ENCODE peak calls at places on chromosomes 3 and 15, in nine cellular contexts. V is astrocyte of the spinal cord, I is pancreas, D is IMR-90, C is ovary, X is ascending aorta, Y is A549, P is brain microvascular endothelial cell, Z is fibroblast of mammary gland. N is an unnamed sample.

GRCh38 chr3:150376001-150376848 is 31.9 kb upstream of the TSC22D2 start:
- DNase-seq in X (no peak), V (no peak), I (no peak), P (no peak), Y (no peak), Z (peak), C (peak), D (peak), N (no peak)

GRCh38 chr15:60903221-60903620 is 325.9 kb downstream of the RORA start:
- DNase-seq in P (no peak), Y (no peak), I (no peak), Z (no peak), D (no peak), V (no peak), C (no peak), X (no peak), N (no peak)

GRCh38 chr3:147886889-147887288 is 477.7 kb downstream of the ZIC1 start:
- DNase-seq in C (no peak), V (no peak), Y (no peak), I (no peak), X (no peak), P (no peak), D (no peak), Z (no peak), N (no peak)

GRCh38 chr3:71579934-71580318 is 3.6 kb downstream of the FOXP1 start:
- DNase-seq in Z (no peak), I (peak), X (no peak), P (peak), Y (no peak), D (peak), V (peak), C (no peak), N (no peak)

GRCh38 chr3:94070341-94070911 is 7.6 kb downstream of the NSUN3 start:
- DNase-seq in C (no peak), D (no peak), Z (no peak), Y (no peak), V (no peak), P (no peak), X (no peak), I (no peak), N (peak)

GRCh38 chr15:96359371-96359771 is 28.9 kb downstream of the NR2F2 start:
- DNase-seq in P (no peak), X (no peak), D (no peak), I (no peak), Z (no peak), C (no peak), Y (no peak), V (no peak), N (no peak)

GRCh38 chr15:55694652-55695150 is 48.3 kb downstream of the PRTG start:
- DNase-seq in D (peak), Y (no peak), X (no peak), V (peak), I (no peak), P (no peak), Z (no peak), C (no peak), N (peak)

GRCh38 chr3:56251343-56251945 is 216.8 kb downstream of the ERC2 start:
- DNase-seq in C (peak), Z (peak), D (peak), I (peak), P (peak), V (peak), X (peak), Y (peak), N (peak)

GRCh38 chr15:70275461-70276138 is 177.9 kb upstream of the TLE3 start:
- DNase-seq in D (no peak), Y (no peak), P (no peak), Z (no peak), I (no peak), X (no peak), C (no peak), V (no peak), N (no peak)

GRCh38 chr15:99076555-99077308 is 28.1 kb upstream of the SYNM start:
- DNase-seq in Z (peak), X (peak), I (peak), D (peak), V (peak), C (peak), P (peak), Y (peak), N (peak)

GRCh38 chr3:8765528-8765927 is 3.9 kb downstream of the OXTR start:
- DNase-seq in Z (no peak), V (no peak), X (peak), C (no peak), I (no peak), Y (no peak), P (no peak), D (no peak), N (no peak)

GRCh38 chr15:51938286-51938685 is 33.3 kb downstream of the LEO1 start:
- DNase-seq in I (no peak), D (no peak), V (no peak), X (no peak), P (no peak), C (no peak), Z (no peak), Y (no peak), N (no peak)

GRCh38 chr3:141498592-141499223 is 11.9 kb downstream of the RASA2 start:
- DNase-seq in I (no peak), V (no peak), D (no peak), C (no peak), Y (no peak), Z (no peak), P (no peak), X (peak), N (peak)

GRCh38 chr15:21269121-21269520 is 171.2 kb downstream of the POTEB3 start:
- DNase-seq in Y (no peak), P (no peak), Z (no peak), X (no peak), D (no peak), I (no peak), V (no peak), C (no peak), N (no peak)

GRCh38 chr3:32873491-32874130 is 55.8 kb downstream of the TRIM71 start:
- DNase-seq in V (no peak), Z (no peak), D (no peak), I (no peak), C (no peak), P (no peak), Y (no peak), X (no peak), N (no peak)

GRCh38 chr3:39148116-39149058 is 5.0 kb downstream of the CSRNP1 start:
- DNase-seq in I (no peak), Y (no peak), V (peak), P (peak), Z (peak), C (no peak), D (peak), X (no peak), N (no peak)

GRCh38 chr15:64096486-64097431 is 977 bp downstream of the SNX1 start:
- DNase-seq in P (peak), C (no peak), V (peak), I (no peak), X (no peak), Y (peak), D (peak), Z (peak), N (no peak)
- TF ChIP-seq CTCF in P (peak), C (no peak), V (no peak), I (no peak), X (peak), Y (no peak), D (peak), Z (peak), N (no peak)

GRCh38 chr3:38029400-38030125 is at the start of gene PLCD1:
- DNase-seq in D (no peak), X (peak), I (peak), Y (peak), Z (peak), V (peak), C (peak), P (no peak), N (no peak)

GRCh38 chr3:38026856-38027255 is 2.6 kb downstream of the PLCD1 start:
- DNase-seq in X (peak), Z (no peak), C (no peak), Y (no peak), I (no peak), D (no peak), P (no peak), V (no peak), N (no peak)

GRCh38 chr3:38028621-38029361 is 651 bp downstream of the PLCD1 start:
- DNase-seq in C (peak), Z (no peak), Y (no peak), I (no peak), D (no peak), X (peak), V (no peak), P (no peak), N (no peak)

GRCh38 chr3:38030126-38031021 is 932 bp upstream of the PLCD1 start:
- DNase-seq in V (no peak), Z (no peak), X (peak), P (no peak), Y (no peak), C (no peak), D (no peak), I (no peak), N (no peak)

GRCh38 chr3:38027466-38028465 is 1.7 kb downstream of the PLCD1 start:
- DNase-seq in Y (no peak), D (no peak), C (peak), X (no peak), I (no peak), P (no peak), V (no peak), Z (no peak), N (no peak)
- TF ChIP-seq CTCF in Y (no peak), D (no peak), C (no peak), X (no peak), I (no peak), P (no peak), V (no peak), Z (no peak), N (no peak)

DNA sequence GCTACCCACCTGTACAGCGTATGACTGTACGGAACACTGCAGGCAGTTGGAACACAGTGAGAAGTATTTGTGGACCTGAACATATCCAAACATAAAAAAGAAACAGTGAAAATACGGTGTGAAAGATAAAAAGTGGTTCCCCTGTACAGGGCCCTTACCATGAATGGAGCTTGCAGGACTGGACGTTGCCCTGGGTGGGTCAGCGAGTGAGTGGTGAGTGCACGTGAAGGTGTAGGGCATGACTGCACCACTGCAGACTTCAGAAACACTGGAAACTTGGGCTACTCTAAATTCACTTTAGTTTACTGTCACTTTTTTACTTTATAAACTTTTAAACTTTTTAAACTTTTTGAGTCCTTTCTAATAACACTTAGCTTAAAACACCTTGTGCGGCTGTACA is 71.1 kb upstream of the SLC6A6 start:
- DNase-seq in P (no peak), Y (no peak), D (no peak), X (no peak), I (no peak), C (no peak), Z (no peak), V (no peak), N (no peak)
- TF ChIP-seq CTCF in P (no peak), Y (no peak), D (no peak), X (no peak), I (no peak), C (no peak), Z (no peak), V (no peak), N (no peak)

DNA sequence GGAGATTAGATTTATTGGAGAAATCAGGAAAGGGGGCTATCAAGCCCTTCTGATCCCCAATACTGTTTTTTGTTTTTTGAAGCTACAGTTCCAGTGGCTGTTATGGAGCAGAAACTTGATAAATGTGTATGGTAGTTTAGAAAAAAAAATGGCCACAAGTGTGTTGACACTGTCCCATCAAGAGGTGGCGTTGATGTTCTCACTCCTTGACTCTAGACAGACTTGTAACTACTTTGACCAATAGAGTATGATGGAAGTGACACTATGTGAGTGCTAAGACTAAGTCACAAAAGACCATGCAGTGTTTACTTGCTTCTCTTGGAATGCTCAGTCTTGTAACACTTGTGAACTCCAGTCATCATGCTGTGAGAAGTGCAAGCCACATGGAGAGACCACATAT is 356.7 kb downstream of the PDCD6IP start:
- DNase-seq in I (no peak), X (no peak), V (no peak), P (no peak), Z (no peak), D (no peak), C (no peak), Y (no peak), N (no peak)
- TF ChIP-seq CTCF in I (no peak), X (no peak), V (no peak), P (no peak), Z (no peak), D (no peak), C (no peak), Y (no peak), N (no peak)

DNA sequence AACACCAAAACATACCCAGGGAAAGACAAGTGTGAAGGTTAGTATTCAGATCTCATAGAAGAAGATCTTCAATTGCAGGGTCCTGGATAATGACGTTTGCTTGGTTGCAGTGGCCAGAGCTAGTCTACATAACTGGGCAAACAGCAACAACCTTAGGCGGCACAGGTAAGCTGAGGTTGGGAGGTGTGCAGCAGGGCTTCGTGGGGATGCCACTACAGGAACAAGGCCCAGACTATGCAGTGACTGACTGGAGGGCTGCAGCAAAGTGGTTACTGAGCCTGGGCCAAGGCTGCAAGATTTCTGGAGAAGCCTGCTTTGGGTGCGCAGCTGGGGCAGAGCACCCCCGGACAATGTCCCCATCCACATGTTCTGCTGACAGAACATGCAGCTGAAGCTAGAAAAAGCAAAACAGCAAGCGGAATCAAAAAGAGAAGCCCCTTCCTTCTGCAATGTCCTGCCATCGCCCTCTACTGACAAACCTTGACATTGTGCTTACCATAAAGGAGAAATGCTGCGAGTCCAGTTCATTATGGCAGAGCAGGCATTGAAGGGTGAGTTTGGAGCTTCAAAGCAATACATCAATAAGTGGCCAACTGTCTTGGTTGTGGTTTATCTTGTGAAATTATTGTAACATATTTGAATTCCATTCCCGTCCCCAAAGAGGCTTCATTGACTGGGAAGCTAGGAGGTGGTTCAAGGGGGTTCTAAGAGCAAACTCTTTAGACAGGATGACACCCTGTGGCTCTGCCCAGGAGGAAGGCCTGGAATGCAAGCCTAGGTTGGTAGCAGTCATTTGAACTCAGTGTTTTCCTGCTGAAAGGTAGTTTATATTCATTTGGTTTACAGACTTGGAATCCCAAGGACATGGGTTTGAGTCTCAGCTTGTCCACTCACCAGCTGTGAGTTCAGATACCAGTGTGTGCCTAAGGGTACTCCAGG is 217.0 kb downstream of the PDCD6IP start:
- DNase-seq in V (peak), Y (no peak), X (no peak), Z (peak), I (no peak), D (peak), P (no peak), C (no peak), N (no peak)
- TF ChIP-seq CTCF in V (peak), Y (peak), X (no peak), Z (peak), I (no peak), D (peak), P (peak), C (no peak), N (no peak)

GRCh38 chr15:66615846-66616245 is 50.0 kb upstream of the LCTL start:
- DNase-seq in C (no peak), P (no peak), D (no peak), V (no peak), Z (no peak), I (no peak), X (no peak), Y (no peak), N (no peak)
- TF ChIP-seq CTCF in C (no peak), P (no peak), D (no peak), V (no peak), Z (no peak), I (no peak), X (no peak), Y (no peak), N (no peak)

GRCh38 chr15:28082891-28083688 is 16.0 kb downstream of the OCA2 start:
- DNase-seq in Z (no peak), V (no peak), X (no peak), Y (no peak), C (no peak), D (no peak), I (no peak), P (no peak), N (no peak)

GRCh38 chr15:28084547-28084946 is 14.6 kb downstream of the OCA2 start:
- DNase-seq in Y (no peak), V (no peak), C (no peak), P (no peak), Z (peak), D (no peak), X (no peak), I (no peak), N (no peak)

GRCh38 chr15:28081594-28081993 is 17.5 kb downstream of the OCA2 start:
- DNase-seq in D (no peak), P (no peak), Y (no peak), C (no peak), X (no peak), I (no peak), Z (no peak), V (no peak), N (no peak)

GRCh38 chr15:28085489-28086174 is 13.5 kb downstream of the OCA2 start:
- DNase-seq in Y (no peak), X (no peak), V (no peak), P (no peak), Z (no peak), I (no peak), C (no peak), D (no peak), N (no peak)

GRCh38 chr15:28086175-28086703 is 12.9 kb downstream of the OCA2 start:
- DNase-seq in V (peak), I (peak), Z (peak), D (peak), Y (peak), C (no peak), X (peak), P (peak), N (peak)
- TF ChIP-seq CTCF in V (peak), I (peak), Z (peak), D (peak), Y (peak), C (no peak), X (peak), P (peak), N (peak)

GRCh38 chr3:40523781-40524180 is 979 bp upstream of the ZNF621 start:
- DNase-seq in P (no peak), Z (no peak), Y (no peak), D (no peak), C (no peak), V (no peak), X (no peak), I (no peak), N (no peak)

GRCh38 chr3:40521254-40521653 is 3.5 kb upstream of the ZNF621 start:
- DNase-seq in C (no peak), D (no peak), Z (no peak), Y (no peak), X (no peak), I (no peak), V (no peak), P (no peak), N (no peak)

GRCh38 chr3:40528426-40528825 is 3.7 kb downstream of the ZNF621 start:
- DNase-seq in Y (no peak), V (no peak), X (no peak), D (no peak), Z (no peak), I (no peak), P (no peak), C (no peak), N (no peak)

GRCh38 chr3:40524222-40524570 is 564 bp upstream of the ZNF621 start:
- DNase-seq in Y (no peak), C (no peak), Z (peak), I (no peak), X (no peak), P (peak), D (peak), V (no peak), N (no peak)

DNA sequence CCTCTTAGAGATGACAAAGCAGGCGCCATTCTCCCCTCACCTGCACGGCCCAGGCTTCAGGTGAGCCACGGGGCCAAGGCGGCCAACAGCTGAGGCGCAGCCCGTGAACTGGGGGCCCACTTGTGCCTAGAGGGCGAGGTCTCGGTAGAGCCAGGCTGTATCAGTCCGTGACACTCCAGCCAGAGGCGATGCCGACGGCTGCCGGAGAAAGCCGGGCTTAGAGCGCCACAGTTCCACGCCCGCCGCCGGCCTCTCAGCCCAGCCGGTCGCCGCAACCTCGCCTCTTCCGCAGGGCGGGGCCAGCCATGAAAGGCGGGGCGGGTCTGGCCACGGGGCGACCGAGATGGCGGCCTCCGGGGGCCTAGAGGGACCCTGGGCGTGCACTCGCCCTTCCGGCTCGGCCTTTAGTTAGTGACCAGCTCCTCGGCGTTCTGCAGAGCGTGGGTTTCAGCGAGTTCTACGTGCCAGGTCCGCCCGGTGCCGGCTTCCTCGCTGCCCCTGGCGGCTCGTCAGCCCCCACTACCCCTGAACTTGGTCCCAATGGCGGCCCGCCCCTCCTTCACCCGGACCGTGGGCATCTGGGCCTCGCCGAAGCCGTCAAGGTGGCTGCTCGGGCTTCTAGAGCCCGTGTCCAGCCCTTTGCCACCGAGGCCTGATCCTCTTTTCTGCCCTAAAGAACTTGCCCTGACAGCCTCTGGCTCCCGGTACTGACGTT is at the start of gene ZNF621:
- DNase-seq in P (peak), D (peak), V (peak), I (peak), Z (peak), X (peak), Y (peak), C (peak), N (peak)
- TF ChIP-seq CTCF in P (no peak), D (no peak), V (no peak), I (no peak), Z (no peak), X (no peak), Y (no peak), C (no peak), N (no peak)

GRCh38 chr15:91478717-91479191 is 374.8 kb upstream of the SLCO3A1 start:
- DNase-seq in Z (no peak), V (no peak), C (no peak), X (no peak), D (no peak), I (no peak), Y (no peak), P (no peak), N (no peak)

GRCh38 chr15:91473894-91474293 is 373.8 kb downstream of the SV2B start:
- DNase-seq in X (no peak), D (peak), Y (no peak), V (no peak), C (no peak), P (no peak), Z (peak), I (no peak), N (no peak)

GRCh38 chr15:91480426-91480825 is 373.1 kb upstream of the SLCO3A1 start:
- DNase-seq in X (no peak), D (no peak), V (no peak), I (no peak), P (no peak), C (no peak), Z (no peak), Y (no peak), N (no peak)

GRCh38 chr15:91472316-91472756 is 372.3 kb downstream of the SV2B start:
- DNase-seq in P (no peak), Y (no peak), C (no peak), Z (no peak), D (peak), X (no peak), V (no peak), I (no peak), N (no peak)

GRCh38 chr15:91476861-91477260 is 376.6 kb upstream of the SLCO3A1 start:
- DNase-seq in P (no peak), C (no peak), V (no peak), Y (no peak), Z (no peak), I (no peak), X (no peak), D (no peak), N (no peak)
- TF ChIP-seq CTCF in P (no peak), C (no peak), V (no peak), Y (no peak), Z (no peak), I (no peak), X (no peak), D (no peak), N (no peak)

N was measured in GM10248.